ENCODE peak calls at places on chromosomes 3 and 15, in five cellular contexts. One of them, this sample, is unnamed.

GRCh38 chr3:41265823-41266273 is 66.5 kb downstream of the CTNNB1 start:
- DNase-seq in osteocyte: no peak
- DNase-seq in caudate nucleus: no peak
- DNase-seq in myocyte: peak
- DNase-seq in CD8-positive, alpha-beta memory T cell: no peak
- DNase-seq in this sample: no peak

GRCh38 chr15:91946075-91946474 is 92.6 kb downstream of the SLCO3A1 start:
- DNase-seq in osteocyte: no peak
- DNase-seq in caudate nucleus: peak
- DNase-seq in myocyte: no peak
- DNase-seq in CD8-positive, alpha-beta memory T cell: no peak
- DNase-seq in this sample: no peak

GRCh38 chr3:194124221-194124620 is 11.7 kb upstream of the HES1 start:
- DNase-seq in osteocyte: no peak
- DNase-seq in caudate nucleus: no peak
- DNase-seq in myocyte: no peak
- DNase-seq in CD8-positive, alpha-beta memory T cell: no peak
- DNase-seq in this sample: no peak

GRCh38 chr3:170078620-170079281 is 41.0 kb downstream of the GPR160 start:
- DNase-seq in osteocyte: no peak
- DNase-seq in caudate nucleus: no peak
- DNase-seq in myocyte: no peak
- DNase-seq in CD8-positive, alpha-beta memory T cell: no peak
- DNase-seq in this sample: no peak

GRCh38 chr3:42369832-42370231 is 40.6 kb downstream of the LYZL4 start:
- DNase-seq in osteocyte: no peak
- DNase-seq in caudate nucleus: no peak
- DNase-seq in myocyte: no peak
- DNase-seq in CD8-positive, alpha-beta memory T cell: no peak
- DNase-seq in this sample: no peak

GRCh38 chr3:119817964-119818363 is 36.1 kb downstream of the NR1I2 start:
- DNase-seq in osteocyte: no peak
- DNase-seq in caudate nucleus: no peak
- DNase-seq in myocyte: peak
- DNase-seq in CD8-positive, alpha-beta memory T cell: no peak
- DNase-seq in this sample: no peak

GRCh38 chr15:43204016-43204901 is 16.6 kb downstream of the EPB42 start:
- DNase-seq in osteocyte: no peak
- DNase-seq in caudate nucleus: no peak
- DNase-seq in myocyte: peak
- DNase-seq in CD8-positive, alpha-beta memory T cell: no peak
- DNase-seq in this sample: no peak

GRCh38 chr15:58279106-58279505 is 140.9 kb downstream of the AQP9 start:
- DNase-seq in osteocyte: no peak
- DNase-seq in caudate nucleus: no peak
- DNase-seq in myocyte: no peak
- DNase-seq in CD8-positive, alpha-beta memory T cell: no peak
- DNase-seq in this sample: no peak

GRCh38 chr3:131386429-131386926 is 4.9 kb downstream of the NUDT16 start:
- DNase-seq in osteocyte: no peak
- DNase-seq in caudate nucleus: no peak
- DNase-seq in myocyte: peak
- DNase-seq in CD8-positive, alpha-beta memory T cell: no peak
- DNase-seq in this sample: no peak

GRCh38 chr3:64830681-64831080 is 142.9 kb upstream of the ADAMTS9 start:
- DNase-seq in osteocyte: no peak
- DNase-seq in caudate nucleus: no peak
- DNase-seq in myocyte: no peak
- DNase-seq in CD8-positive, alpha-beta memory T cell: no peak
- DNase-seq in this sample: no peak

GRCh38 chr3:171770689-171771620 is 39.3 kb downstream of the PLD1 start:
- DNase-seq in osteocyte: no peak
- DNase-seq in caudate nucleus: no peak
- DNase-seq in myocyte: peak
- DNase-seq in CD8-positive, alpha-beta memory T cell: no peak
- DNase-seq in this sample: no peak

GRCh38 chr3:186544281-186544680 is at the start of gene CRYGS:
- DNase-seq in osteocyte: no peak
- DNase-seq in caudate nucleus: no peak
- DNase-seq in myocyte: no peak
- DNase-seq in CD8-positive, alpha-beta memory T cell: no peak
- DNase-seq in this sample: no peak

GRCh38 chr3:49020335-49021212 is 1.3 kb upstream of the NDUFAF3 start:
- DNase-seq in osteocyte: no peak
- DNase-seq in caudate nucleus: no peak
- DNase-seq in myocyte: peak
- DNase-seq in CD8-positive, alpha-beta memory T cell: no peak
- DNase-seq in this sample: no peak

GRCh38 chr3:16801698-16802097 is 83.1 kb upstream of the PLCL2 start:
- DNase-seq in osteocyte: no peak
- DNase-seq in caudate nucleus: no peak
- DNase-seq in myocyte: peak
- DNase-seq in CD8-positive, alpha-beta memory T cell: no peak
- DNase-seq in this sample: no peak

GRCh38 chr3:125057186-125057850 is 1.5 kb upstream of the HEG1 start:
- DNase-seq in osteocyte: no peak
- DNase-seq in caudate nucleus: no peak
- DNase-seq in myocyte: peak
- DNase-seq in CD8-positive, alpha-beta memory T cell: no peak
- DNase-seq in this sample: no peak

GRCh38 chr3:11764931-11765363 is 81.7 kb downstream of the TAMM41 start:
- DNase-seq in osteocyte: no peak
- DNase-seq in caudate nucleus: no peak
- DNase-seq in myocyte: peak
- DNase-seq in CD8-positive, alpha-beta memory T cell: no peak
- DNase-seq in this sample: no peak